ENCODE peak calls at places on chromosomes 13 and 19, in nine cellular contexts. A, E, Q, R, X, K, T, V and Y are unnamed samples.
A peak's percentile ranks its signal among the peaks of the same experiment; 100 is the strongest.

GRCh38 chr13:79593611-79594275 is 112.8 kb downstream of the NDFIP2 start:
- DNase-seq in A (no peak), K (no peak), E (no peak), Q (peak; percentile 9), R (no peak), V (no peak), X (no peak), T (no peak), Y (peak; percentile 92)

GRCh38 chr13:20353973-20354372 is 121.9 kb upstream of the GJB6 start:
- DNase-seq in A (no peak), E (no peak), R (no peak), V (no peak), K (no peak), T (no peak), Q (no peak), X (no peak), Y (peak; percentile 58)

GRCh38 chr13:19644947-19645439 is 11.5 kb downstream of the MPHOSPH8 start:
- DNase-seq in T (no peak), E (no peak), A (no peak), Q (no peak), R (no peak), K (no peak), V (no peak), X (no peak), Y (no peak)

GRCh38 chr13:80454245-80454644 is 113.3 kb upstream of the SPRY2 start:
- DNase-seq in E (no peak), R (no peak), X (peak; percentile 18), V (no peak), Q (no peak), T (no peak), A (no peak), K (no peak), Y (peak; percentile 36)

GRCh38 chr19:18349524-18350128 is 9.2 kb downstream of the PGPEP1 start:
- DNase-seq in T (peak; percentile 73), A (peak; percentile 69), K (no peak), X (no peak), Q (peak; percentile 51), V (peak; percentile 81), R (peak; percentile 53), E (no peak), Y (no peak)

GRCh38 chr13:110425444-110425780 is 118.3 kb downstream of the COL4A2 start:
- DNase-seq in X (no peak), T (no peak), E (no peak), R (no peak), K (no peak), V (no peak), A (peak; percentile 97), Q (no peak), Y (no peak)

GRCh38 chr19:21604941-21605548 is 99.6 kb downstream of the ZNF429 start:
- DNase-seq in K (no peak), A (no peak), E (no peak), X (no peak), V (peak; percentile 38), Q (no peak), T (no peak), R (peak; percentile 36), Y (peak; percentile 59)

GRCh38 chr19:38072776-38073411 is 151.1 kb downstream of the DPF1 start:
- DNase-seq in E (no peak), K (no peak), T (no peak), X (no peak), V (no peak), R (no peak), Q (no peak), A (no peak), Y (no peak)

GRCh38 chr13:105220063-105220462 is 1315.4 kb downstream of the EFNB2 start:
- DNase-seq in R (no peak), V (no peak), A (no peak), E (no peak), Q (no peak), T (no peak), X (no peak), K (no peak), Y (peak; percentile 7)

GRCh38 chr13:45584816-45585215 is 30.7 kb downstream of the ERICH6B start:
- DNase-seq in E (no peak), X (no peak), K (no peak), Q (peak; percentile 56), R (no peak), A (no peak), V (no peak), T (peak; percentile 43), Y (no peak)

GRCh38 chr19:33366917-33367316 is 6.6 kb upstream of the CEBPG start:
- DNase-seq in X (no peak), K (no peak), V (no peak), T (no peak), E (no peak), Q (no peak), R (no peak), A (no peak), Y (no peak)

GRCh38 chr13:35768126-35768525 is 291.6 kb upstream of the MAB21L1 start:
- DNase-seq in E (no peak), Q (no peak), X (no peak), T (no peak), K (no peak), A (no peak), R (no peak), V (no peak), Y (no peak)

GRCh38 chr19:11025006-11025405 is 64.2 kb downstream of the SMARCA4 start:
- DNase-seq in E (no peak), T (no peak), V (no peak), Q (no peak), A (no peak), X (no peak), K (no peak), R (no peak), Y (no peak)

GRCh38 chr13:59931621-59932020 is 232.1 kb downstream of the DIAPH3 start:
- DNase-seq in T (no peak), A (no peak), K (no peak), R (no peak), V (no peak), E (no peak), Q (no peak), X (no peak), Y (peak; percentile 66)

GRCh38 chr13:97239943-97240788 is 18.0 kb downstream of the MBNL2 start:
- DNase-seq in Q (no peak), A (no peak), X (no peak), R (no peak), T (no peak), E (no peak), V (peak; percentile 39), K (no peak), Y (no peak)

GRCh38 chr13:97238432-97238831 is 16.3 kb downstream of the MBNL2 start:
- DNase-seq in E (no peak), Q (no peak), R (no peak), X (no peak), A (no peak), V (no peak), T (no peak), K (no peak), Y (no peak)

GRCh38 chr13:97238883-97239282 is 16.8 kb downstream of the MBNL2 start:
- DNase-seq in Q (no peak), R (no peak), E (no peak), T (no peak), V (no peak), A (no peak), K (no peak), X (no peak), Y (no peak)

GRCh38 chr13:97240789-97241734 is 18.9 kb downstream of the MBNL2 start:
- DNase-seq in Q (no peak), E (no peak), A (no peak), T (no peak), K (no peak), X (no peak), R (no peak), V (no peak), Y (no peak)

GRCh38 chr13:97239306-97239705 is 17.2 kb downstream of the MBNL2 start:
- DNase-seq in K (no peak), V (no peak), A (no peak), X (no peak), T (no peak), R (no peak), E (no peak), Q (no peak), Y (no peak)
- H3K4me1 ChIP-seq in K (no peaks in the 10 kb centered on the region), V (peaks cover 66% of the 10 kb centered on the region), A (peaks cover 22% of the 10 kb centered on the region), X (peaks cover 19% of the 10 kb centered on the region), T (peaks cover 31% of the 10 kb centered on the region), R (peaks cover 3% of the 10 kb centered on the region), E (peaks cover 3% of the 10 kb centered on the region), Q (no peaks in the 10 kb centered on the region), Y (peaks cover 9% of the 10 kb centered on the region)

GRCh38 chr13:77300176-77301141 is 26.4 kb downstream of the MYCBP2 start:
- DNase-seq in V (no peak), A (no peak), T (no peak), E (no peak), K (no peak), Q (peak; percentile 38), R (no peak), X (no peak), Y (peak; percentile 39)
- H3K4me1 ChIP-seq in V (no peaks in the 10 kb centered on the region), A (peaks cover 42% of the 10 kb centered on the region), T (no peaks in the 10 kb centered on the region), E (peaks cover 41% of the 10 kb centered on the region), K (no peaks in the 10 kb centered on the region), Q (peaks cover 2% of the 10 kb centered on the region), R (peaks cover 8% of the 10 kb centered on the region), X (peaks cover 6% of the 10 kb centered on the region), Y (peaks cover 24% of the 10 kb centered on the region)

DNA sequence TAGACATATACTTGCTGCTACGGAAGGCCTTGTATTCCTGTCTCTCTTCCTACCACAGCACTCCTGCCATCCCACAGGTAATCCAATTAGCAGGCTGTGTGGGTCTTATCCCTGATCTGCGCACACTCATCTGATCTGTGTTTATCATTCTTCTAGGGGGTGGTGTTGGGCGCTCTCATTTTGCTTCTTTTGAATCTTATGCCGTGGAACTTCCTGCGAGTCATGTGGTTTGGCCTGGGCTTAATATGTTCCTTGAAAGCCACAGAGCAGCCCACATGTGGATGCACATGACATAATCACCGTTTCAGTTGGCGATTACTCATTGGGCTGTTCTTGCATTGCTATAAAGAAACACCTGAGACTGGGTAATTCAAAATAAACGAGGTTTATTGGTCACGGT is 7.5 kb downstream of the RASA3 start:
- DNase-seq in E (peak; percentile 75), V (no peak), T (no peak), A (no peak), X (peak; percentile 87), K (no peak), R (no peak), Q (no peak), Y (peak; percentile 66)
- H3K4me1 ChIP-seq in E (peaks cover 93% of the 10 kb centered on the region), V (peaks cover 13% of the 10 kb centered on the region), T (peaks cover 11% of the 10 kb centered on the region), A (peaks cover 37% of the 10 kb centered on the region), X (peaks cover 90% of the 10 kb centered on the region), K (peaks cover 44% of the 10 kb centered on the region), R (peaks cover 20% of the 10 kb centered on the region), Q (peaks cover 2% of the 10 kb centered on the region), Y (no peaks in the 10 kb centered on the region)

GRCh38 chr13:50513528-50513863 is 330.0 kb downstream of the DLEU7 start:
- DNase-seq in V (no peak), R (no peak), Q (no peak), K (no peak), T (no peak), E (no peak), A (no peak), X (no peak), Y (no peak)

GRCh38 chr13:50509771-50510441 is 333.6 kb downstream of the DLEU7 start:
- DNase-seq in V (no peak), E (no peak), Q (peak; percentile 28), K (no peak), T (no peak), A (no peak), X (no peak), R (no peak), Y (no peak)

GRCh38 chr13:50511877-50512332 is 331.6 kb downstream of the DLEU7 start:
- DNase-seq in E (no peak), V (no peak), R (no peak), T (no peak), Q (no peak), K (no peak), X (no peak), A (no peak), Y (no peak)

GRCh38 chr13:50514249-50514648 is 329.2 kb downstream of the DLEU7 start:
- DNase-seq in V (no peak), T (no peak), A (no peak), X (no peak), K (no peak), R (no peak), Q (no peak), E (no peak), Y (no peak)

GRCh38 chr13:50512602-50513527 is 330.6 kb downstream of the DLEU7 start:
- DNase-seq in E (peak; percentile 73), A (no peak), X (peak; percentile 41), K (no peak), V (peak; percentile 75), Q (no peak), T (no peak), R (peak; percentile 61), Y (no peak)
- H3K4me1 ChIP-seq in E (peaks cover 18% of the 10 kb centered on the region), A (peaks cover 13% of the 10 kb centered on the region), X (peaks cover 16% of the 10 kb centered on the region), K (peaks cover 12% of the 10 kb centered on the region), V (peaks cover 22% of the 10 kb centered on the region), Q (no peaks in the 10 kb centered on the region), T (peaks cover 5% of the 10 kb centered on the region), R (no peaks in the 10 kb centered on the region), Y (no peaks in the 10 kb centered on the region)